ENCODE peak calls at places on chromosomes 11 and 22, in nine cellular contexts. L is NCI-H510A, R is MM.1S, I is PC-3, V is AG09319, H is sigmoid colon, G is ELF-1, C is activated gamma-delta T cell, Q is EH. K is an unnamed sample.
A peak's percentile ranks its signal among the peaks of the same experiment; 100 is the strongest.

GRCh38 chr22:29156507-29156906 is 49.2 kb upstream of the EMID1 start:
- DNase-seq in L (no peak), R (no peak), I (no peak), V (no peak), H (peak; percentile 46), G (peak; percentile 77), C (no peak), Q (peak; percentile 24), K (no peak)

GRCh38 chr11:76321820-76322524 is 59.0 kb downstream of the THAP12 start:
- DNase-seq in L (no peak), R (no peak), I (no peak), V (no peak), H (no peak), G (no peak), C (no peak), Q (no peak), K (no peak)

GRCh38 chr22:25488244-25489020 is 76.0 kb upstream of the GRK3 start:
- DNase-seq in L (no peak), R (no peak), I (peak; percentile 70), V (peak; percentile 56), H (no peak), G (no peak), C (no peak), Q (peak; percentile 78), K (peak; percentile 80)

GRCh38 chr22:47172771-47173534 is 410.5 kb downstream of the TBC1D22A start:
- DNase-seq in L (no peak), R (no peak), I (no peak), V (no peak), H (peak; percentile 46), G (no peak), C (no peak), Q (no peak), K (no peak)

GRCh38 chr11:79249341-79249993 is 191.4 kb downstream of the TENM4 start:
- DNase-seq in L (no peak), R (no peak), I (peak; percentile 11), V (no peak), H (no peak), G (no peak), C (no peak), Q (peak; percentile 47), K (peak; percentile 21)

GRCh38 chr22:27668828-27669797 is 132.4 kb downstream of the MN1 start:
- DNase-seq in L (no peak), R (no peak), I (peak; percentile 71), V (no peak), H (no peak), G (peak; percentile 47), C (no peak), Q (peak; percentile 44), K (peak; percentile 40)

GRCh38 chr11:17593466-17594245 is 46.6 kb downstream of the OTOG start:
- DNase-seq in L (no peak), R (no peak), I (no peak), V (no peak), H (peak; percentile 47), G (no peak), C (no peak), Q (no peak), K (no peak)

GRCh38 chr11:57071829-57072228 is 83.1 kb downstream of the OR5AK2 start:
- DNase-seq in L (no peak), R (no peak), I (peak; percentile 72), V (peak; percentile 18), H (no peak), G (no peak), C (no peak), Q (peak; percentile 74), K (peak; percentile 40)

GRCh38 chr11:76166314-76166713 is 40.0 kb downstream of the WNT11 start:
- DNase-seq in L (no peak), R (no peak), I (no peak), V (no peak), H (no peak), G (no peak), C (no peak), Q (no peak), K (no peak)

GRCh38 chr11:2375341-2375853 is 1.7 kb upstream of the CD81 start:
- DNase-seq in L (no peak), R (no peak), I (no peak), V (no peak), H (peak; percentile 64), G (no peak), C (no peak), Q (no peak), K (no peak)

K was measured in fibroblast of the aortic adventitia.